ENCODE peak calls at places on chromosomes 7 and 10, in eight cellular contexts. One of them, this sample, is unnamed.

GRCh38 chr7:31873816-31874597 is 187.0 kb downstream of the PPP1R17 start:
- DNase-seq in transverse colon: no peak
- DNase-seq in esophagus squamous epithelium: no peak
- DNase-seq in fibroblast of mammary gland: no peak
- DNase-seq in right lobe of liver: no peak
- DNase-seq in upper lobe of right lung: no peak
- DNase-seq in fibroblast of pulmonary artery: no peak
- DNase-seq in PC-9: no peak
- DNase-seq in this sample: no peak

GRCh38 chr10:29590598-29591415 is 44.0 kb downstream of the SVIL start:
- DNase-seq in fibroblast of pulmonary artery: peak
- DNase-seq in fibroblast of mammary gland: peak
- DNase-seq in right lobe of liver: no peak
- DNase-seq in PC-9: peak
- DNase-seq in esophagus squamous epithelium: no peak
- DNase-seq in transverse colon: no peak
- DNase-seq in upper lobe of right lung: no peak
- DNase-seq in this sample: peak

GRCh38 chr7:157849341-157849596 is 512.5 kb downstream of the DNAJB6 start:
- DNase-seq in upper lobe of right lung: no peak
- DNase-seq in fibroblast of mammary gland: no peak
- DNase-seq in transverse colon: no peak
- DNase-seq in PC-9: no peak
- DNase-seq in right lobe of liver: no peak
- DNase-seq in esophagus squamous epithelium: no peak
- DNase-seq in fibroblast of pulmonary artery: no peak
- DNase-seq in this sample: no peak

GRCh38 chr7:121337398-121337797 is 8.6 kb downstream of the WNT16 start:
- DNase-seq in upper lobe of right lung: no peak
- DNase-seq in right lobe of liver: no peak
- DNase-seq in esophagus squamous epithelium: no peak
- DNase-seq in fibroblast of mammary gland: no peak
- DNase-seq in transverse colon: no peak
- DNase-seq in fibroblast of pulmonary artery: peak
- DNase-seq in PC-9: no peak
- DNase-seq in this sample: no peak

GRCh38 chr7:136036336-136036735 is 59.2 kb upstream of the MTPN start:
- DNase-seq in fibroblast of pulmonary artery: no peak
- DNase-seq in fibroblast of mammary gland: no peak
- DNase-seq in PC-9: no peak
- DNase-seq in right lobe of liver: no peak
- DNase-seq in upper lobe of right lung: no peak
- DNase-seq in transverse colon: no peak
- DNase-seq in esophagus squamous epithelium: no peak
- DNase-seq in this sample: no peak

GRCh38 chr7:97126483-97127171 is 9.1 kb downstream of the SDHAF3 start:
- DNase-seq in right lobe of liver: no peak
- DNase-seq in esophagus squamous epithelium: no peak
- DNase-seq in upper lobe of right lung: no peak
- DNase-seq in PC-9: no peak
- DNase-seq in fibroblast of pulmonary artery: peak
- DNase-seq in transverse colon: no peak
- DNase-seq in fibroblast of mammary gland: peak
- DNase-seq in this sample: peak

GRCh38 chr7:89002942-89003618 is 207.5 kb upstream of the TEX47 start:
- DNase-seq in PC-9: no peak
- DNase-seq in esophagus squamous epithelium: no peak
- DNase-seq in right lobe of liver: no peak
- DNase-seq in transverse colon: no peak
- DNase-seq in fibroblast of mammary gland: peak
- DNase-seq in upper lobe of right lung: no peak
- DNase-seq in fibroblast of pulmonary artery: peak
- DNase-seq in this sample: no peak

GRCh38 chr10:58044072-58044471 is 223.6 kb downstream of the IPMK start:
- DNase-seq in upper lobe of right lung: no peak
- DNase-seq in fibroblast of pulmonary artery: peak
- DNase-seq in transverse colon: no peak
- DNase-seq in fibroblast of mammary gland: peak
- DNase-seq in PC-9: no peak
- DNase-seq in esophagus squamous epithelium: no peak
- DNase-seq in right lobe of liver: no peak
- DNase-seq in this sample: peak

GRCh38 chr7:111756687-111757178 is 194.4 kb upstream of the IMMP2L start:
- DNase-seq in fibroblast of pulmonary artery: peak
- DNase-seq in transverse colon: peak
- DNase-seq in fibroblast of mammary gland: peak
- DNase-seq in right lobe of liver: no peak
- DNase-seq in PC-9: no peak
- DNase-seq in upper lobe of right lung: peak
- DNase-seq in esophagus squamous epithelium: no peak
- DNase-seq in this sample: no peak

GRCh38 chr7:27900006-27900405 is 160.0 kb downstream of the TAX1BP1 start:
- DNase-seq in fibroblast of mammary gland: peak
- DNase-seq in PC-9: no peak
- DNase-seq in transverse colon: no peak
- DNase-seq in upper lobe of right lung: no peak
- DNase-seq in esophagus squamous epithelium: no peak
- DNase-seq in fibroblast of pulmonary artery: no peak
- DNase-seq in right lobe of liver: no peak
- DNase-seq in this sample: no peak

GRCh38 chr7:27899601-27900000 is 159.6 kb downstream of the TAX1BP1 start:
- DNase-seq in esophagus squamous epithelium: no peak
- DNase-seq in transverse colon: no peak
- DNase-seq in PC-9: no peak
- DNase-seq in right lobe of liver: no peak
- DNase-seq in upper lobe of right lung: no peak
- DNase-seq in fibroblast of mammary gland: peak
- DNase-seq in fibroblast of pulmonary artery: no peak
- DNase-seq in this sample: no peak

GRCh38 chr7:27898735-27899134 is 158.8 kb downstream of the TAX1BP1 start:
- DNase-seq in transverse colon: no peak
- DNase-seq in fibroblast of pulmonary artery: no peak
- DNase-seq in PC-9: no peak
- DNase-seq in esophagus squamous epithelium: no peak
- DNase-seq in fibroblast of mammary gland: no peak
- DNase-seq in upper lobe of right lung: no peak
- DNase-seq in right lobe of liver: no peak
- DNase-seq in this sample: no peak

GRCh38 chr7:27897441-27897847 is 157.5 kb downstream of the TAX1BP1 start:
- DNase-seq in PC-9: no peak
- DNase-seq in upper lobe of right lung: no peak
- DNase-seq in right lobe of liver: peak
- DNase-seq in esophagus squamous epithelium: no peak
- DNase-seq in fibroblast of pulmonary artery: no peak
- DNase-seq in transverse colon: no peak
- DNase-seq in fibroblast of mammary gland: no peak
- DNase-seq in this sample: no peak

GRCh38 chr7:27901028-27901760 is 161.2 kb downstream of the TAX1BP1 start:
- DNase-seq in PC-9: peak
- DNase-seq in transverse colon: no peak
- DNase-seq in fibroblast of mammary gland: peak
- DNase-seq in fibroblast of pulmonary artery: peak
- DNase-seq in upper lobe of right lung: no peak
- DNase-seq in right lobe of liver: no peak
- DNase-seq in esophagus squamous epithelium: no peak
- DNase-seq in this sample: peak
- TF ChIP-seq CTCF in PC-9: no peak
- TF ChIP-seq CTCF in transverse colon: no peak
- TF ChIP-seq CTCF in fibroblast of mammary gland: no peak
- TF ChIP-seq CTCF in fibroblast of pulmonary artery: no peak
- TF ChIP-seq CTCF in upper lobe of right lung: no peak
- TF ChIP-seq CTCF in right lobe of liver: no peak
- TF ChIP-seq CTCF in esophagus squamous epithelium: no peak
- TF ChIP-seq CTCF in this sample: no peak

GRCh38 chr7:27179503-27180430 is 5.3 kb downstream of the HOXA11 start:
- DNase-seq in fibroblast of pulmonary artery: peak
- DNase-seq in esophagus squamous epithelium: no peak
- DNase-seq in PC-9: no peak
- DNase-seq in right lobe of liver: no peak
- DNase-seq in transverse colon: peak
- DNase-seq in upper lobe of right lung: peak
- DNase-seq in fibroblast of mammary gland: peak
- DNase-seq in this sample: no peak
- H3K4me3 ChIP-seq in fibroblast of pulmonary artery: no peak
- H3K4me3 ChIP-seq in esophagus squamous epithelium: no peak
- H3K4me3 ChIP-seq in PC-9: no peak
- H3K4me3 ChIP-seq in right lobe of liver: no peak
- H3K4me3 ChIP-seq in transverse colon: peak
- H3K4me3 ChIP-seq in upper lobe of right lung: no peak
- H3K4me3 ChIP-seq in fibroblast of mammary gland: peak
- H3K4me3 ChIP-seq in this sample: no peak

GRCh38 chr7:90688826-90689225 is 92.7 kb downstream of the CDK14 start:
- DNase-seq in esophagus squamous epithelium: no peak
- DNase-seq in right lobe of liver: no peak
- DNase-seq in fibroblast of pulmonary artery: no peak
- DNase-seq in transverse colon: no peak
- DNase-seq in upper lobe of right lung: no peak
- DNase-seq in PC-9: no peak
- DNase-seq in fibroblast of mammary gland: no peak
- DNase-seq in this sample: no peak
- TF ChIP-seq CTCF in esophagus squamous epithelium: no peak
- TF ChIP-seq CTCF in right lobe of liver: no peak
- TF ChIP-seq CTCF in fibroblast of pulmonary artery: no peak
- TF ChIP-seq CTCF in transverse colon: no peak
- TF ChIP-seq CTCF in upper lobe of right lung: no peak
- TF ChIP-seq CTCF in PC-9: no peak
- TF ChIP-seq CTCF in fibroblast of mammary gland: no peak
- TF ChIP-seq CTCF in this sample: no peak

GRCh38 chr10:123157210-123157609 is 3.0 kb downstream of the BUB3 start:
- DNase-seq in PC-9: no peak
- DNase-seq in right lobe of liver: no peak
- DNase-seq in upper lobe of right lung: no peak
- DNase-seq in transverse colon: no peak
- DNase-seq in fibroblast of mammary gland: peak
- DNase-seq in fibroblast of pulmonary artery: peak
- DNase-seq in esophagus squamous epithelium: no peak
- DNase-seq in this sample: peak

GRCh38 chr10:123154092-123154942 is at the start of gene BUB3:
- DNase-seq in fibroblast of pulmonary artery: peak
- DNase-seq in esophagus squamous epithelium: peak
- DNase-seq in upper lobe of right lung: peak
- DNase-seq in right lobe of liver: peak
- DNase-seq in transverse colon: peak
- DNase-seq in PC-9: peak
- DNase-seq in fibroblast of mammary gland: peak
- DNase-seq in this sample: peak

GRCh38 chr10:123153486-123154091 is 613 bp upstream of the BUB3 start:
- DNase-seq in fibroblast of pulmonary artery: no peak
- DNase-seq in transverse colon: no peak
- DNase-seq in esophagus squamous epithelium: no peak
- DNase-seq in upper lobe of right lung: no peak
- DNase-seq in fibroblast of mammary gland: no peak
- DNase-seq in PC-9: no peak
- DNase-seq in right lobe of liver: no peak
- DNase-seq in this sample: no peak

GRCh38 chr10:123154943-123155505 is 822 bp downstream of the BUB3 start:
- DNase-seq in fibroblast of mammary gland: peak
- DNase-seq in fibroblast of pulmonary artery: peak
- DNase-seq in esophagus squamous epithelium: no peak
- DNase-seq in right lobe of liver: no peak
- DNase-seq in upper lobe of right lung: peak
- DNase-seq in transverse colon: peak
- DNase-seq in PC-9: peak
- DNase-seq in this sample: peak

GRCh38 chr10:123156091-123156490 is 1.9 kb downstream of the BUB3 start:
- DNase-seq in right lobe of liver: no peak
- DNase-seq in esophagus squamous epithelium: no peak
- DNase-seq in transverse colon: no peak
- DNase-seq in fibroblast of pulmonary artery: peak
- DNase-seq in fibroblast of mammary gland: peak
- DNase-seq in upper lobe of right lung: no peak
- DNase-seq in PC-9: no peak
- DNase-seq in this sample: peak
- H3K4me3 ChIP-seq in right lobe of liver: no peak
- H3K4me3 ChIP-seq in esophagus squamous epithelium: no peak
- H3K4me3 ChIP-seq in transverse colon: no peak
- H3K4me3 ChIP-seq in fibroblast of pulmonary artery: peak
- H3K4me3 ChIP-seq in fibroblast of mammary gland: peak
- H3K4me3 ChIP-seq in upper lobe of right lung: no peak
- H3K4me3 ChIP-seq in PC-9: peak
- H3K4me3 ChIP-seq in this sample: peak

GRCh38 chr10:79129361-79129997 is 60.7 kb downstream of the ZMIZ1 start:
- DNase-seq in right lobe of liver: no peak
- DNase-seq in transverse colon: no peak
- DNase-seq in fibroblast of mammary gland: peak
- DNase-seq in PC-9: no peak
- DNase-seq in esophagus squamous epithelium: no peak
- DNase-seq in fibroblast of pulmonary artery: no peak
- DNase-seq in upper lobe of right lung: no peak
- DNase-seq in this sample: peak
- TF ChIP-seq CTCF in right lobe of liver: no peak
- TF ChIP-seq CTCF in transverse colon: no peak
- TF ChIP-seq CTCF in fibroblast of mammary gland: no peak
- TF ChIP-seq CTCF in PC-9: no peak
- TF ChIP-seq CTCF in esophagus squamous epithelium: no peak
- TF ChIP-seq CTCF in fibroblast of pulmonary artery: peak
- TF ChIP-seq CTCF in upper lobe of right lung: no peak
- TF ChIP-seq CTCF in this sample: peak

DNA sequence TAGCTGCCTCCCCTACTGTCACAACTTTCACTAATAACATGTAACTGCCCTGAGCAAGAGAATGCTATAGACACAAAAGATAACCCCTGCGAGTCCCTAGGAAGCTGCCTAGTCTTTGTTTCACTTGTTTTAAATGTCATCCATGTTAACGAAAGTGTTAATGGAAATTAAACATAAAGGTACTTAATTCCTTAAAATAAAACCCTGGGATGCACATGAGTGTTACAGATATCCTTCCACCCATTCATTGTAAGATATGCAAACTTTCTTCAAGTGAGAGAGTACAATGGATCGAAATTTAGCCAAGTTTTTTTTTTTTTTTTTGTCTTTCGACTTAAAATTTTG is 1.4 kb downstream of the CDK14 start:
- DNase-seq in right lobe of liver: no peak
- DNase-seq in PC-9: no peak
- DNase-seq in fibroblast of pulmonary artery: no peak
- DNase-seq in transverse colon: no peak
- DNase-seq in esophagus squamous epithelium: no peak
- DNase-seq in upper lobe of right lung: no peak
- DNase-seq in fibroblast of mammary gland: no peak
- DNase-seq in this sample: no peak
- H3K4me3 ChIP-seq in right lobe of liver: peak
- H3K4me3 ChIP-seq in PC-9: no peak
- H3K4me3 ChIP-seq in fibroblast of pulmonary artery: peak
- H3K4me3 ChIP-seq in transverse colon: peak
- H3K4me3 ChIP-seq in esophagus squamous epithelium: no peak
- H3K4me3 ChIP-seq in upper lobe of right lung: peak
- H3K4me3 ChIP-seq in fibroblast of mammary gland: peak
- H3K4me3 ChIP-seq in this sample: peak